ENCODE peak calls at places on chromosomes 13 and 19, in ten cellular contexts. One of them, this sample, is unnamed.

GRCh38 chr19:51158474-51159129 is 16.5 kb downstream of the SIGLEC7 start:
- DNase-seq in neural progenitor cell: peak; percentile 69
- DNase-seq in activated CD4-positive, CD25-positive, alpha-beta regulatory T cell treated with anti-CD3 and anti-CD28 coated beads, Interleukin-2, amount 50 U/mL, for 16 hours: peak; percentile 56
- DNase-seq in stromal cell of bone marrow: no peak
- DNase-seq in ACHN: peak; percentile 37
- DNase-seq in stimulated activated CD4-positive, alpha-beta T cell treated with anti-CD3 and anti-CD28 coated beads, Interleukin-1b, Interleukin-23, amount 100 ng/mL, for 4 hours: peak; percentile 75
- DNase-seq in progenitor cell of endocrine pancreas: peak; percentile 36
- DNase-seq in tibial artery: no peak
- DNase-seq in stimulated activated naive CD4-positive, alpha-beta T cell treated with Interleukin-2 at 50 U/mL for 16 hours: peak; percentile 64
- DNase-seq in AG09319: no peak
- DNase-seq in this sample: peak; percentile 42

GRCh38 chr19:55672418-55672817 is 2.6 kb upstream of the EPN1 start:
- DNase-seq in neural progenitor cell: no peak
- DNase-seq in activated CD4-positive, CD25-positive, alpha-beta regulatory T cell treated with anti-CD3 and anti-CD28 coated beads, Interleukin-2, amount 50 U/mL, for 16 hours: no peak
- DNase-seq in stromal cell of bone marrow: no peak
- DNase-seq in ACHN: no peak
- DNase-seq in stimulated activated CD4-positive, alpha-beta T cell treated with anti-CD3 and anti-CD28 coated beads, Interleukin-1b, Interleukin-23, amount 100 ng/mL, for 4 hours: no peak
- DNase-seq in progenitor cell of endocrine pancreas: no peak
- DNase-seq in tibial artery: no peak
- DNase-seq in stimulated activated naive CD4-positive, alpha-beta T cell treated with Interleukin-2 at 50 U/mL for 16 hours: no peak
- DNase-seq in AG09319: no peak
- DNase-seq in this sample: no peak

GRCh38 chr19:16886305-16886880 is 2.4 kb upstream of the F2RL3 start:
- DNase-seq in neural progenitor cell: no peak
- DNase-seq in activated CD4-positive, CD25-positive, alpha-beta regulatory T cell treated with anti-CD3 and anti-CD28 coated beads, Interleukin-2, amount 50 U/mL, for 16 hours: no peak
- DNase-seq in stromal cell of bone marrow: peak; percentile 17
- DNase-seq in ACHN: no peak
- DNase-seq in stimulated activated CD4-positive, alpha-beta T cell treated with anti-CD3 and anti-CD28 coated beads, Interleukin-1b, Interleukin-23, amount 100 ng/mL, for 4 hours: no peak
- DNase-seq in progenitor cell of endocrine pancreas: no peak
- DNase-seq in tibial artery: no peak
- DNase-seq in stimulated activated naive CD4-positive, alpha-beta T cell treated with Interleukin-2 at 50 U/mL for 16 hours: no peak
- DNase-seq in AG09319: no peak
- DNase-seq in this sample: no peak

GRCh38 chr19:3434630-3435553 is 45.4 kb downstream of the SMIM24 start:
- DNase-seq in neural progenitor cell: peak; percentile 98
- DNase-seq in activated CD4-positive, CD25-positive, alpha-beta regulatory T cell treated with anti-CD3 and anti-CD28 coated beads, Interleukin-2, amount 50 U/mL, for 16 hours: peak; percentile 89
- DNase-seq in stromal cell of bone marrow: peak; percentile 91
- DNase-seq in ACHN: peak; percentile 91
- DNase-seq in stimulated activated CD4-positive, alpha-beta T cell treated with anti-CD3 and anti-CD28 coated beads, Interleukin-1b, Interleukin-23, amount 100 ng/mL, for 4 hours: peak; percentile 96
- DNase-seq in progenitor cell of endocrine pancreas: peak; percentile 90
- DNase-seq in tibial artery: peak; percentile 98
- DNase-seq in stimulated activated naive CD4-positive, alpha-beta T cell treated with Interleukin-2 at 50 U/mL for 16 hours: peak; percentile 95
- DNase-seq in AG09319: peak; percentile 82
- DNase-seq in this sample: peak; percentile 95

GRCh38 chr19:10112037-10112751 is 701 bp downstream of the P2RY11 start:
- DNase-seq in neural progenitor cell: no peak
- DNase-seq in activated CD4-positive, CD25-positive, alpha-beta regulatory T cell treated with anti-CD3 and anti-CD28 coated beads, Interleukin-2, amount 50 U/mL, for 16 hours: no peak
- DNase-seq in stromal cell of bone marrow: no peak
- DNase-seq in ACHN: no peak
- DNase-seq in stimulated activated CD4-positive, alpha-beta T cell treated with anti-CD3 and anti-CD28 coated beads, Interleukin-1b, Interleukin-23, amount 100 ng/mL, for 4 hours: no peak
- DNase-seq in progenitor cell of endocrine pancreas: no peak
- DNase-seq in tibial artery: no peak
- DNase-seq in stimulated activated naive CD4-positive, alpha-beta T cell treated with Interleukin-2 at 50 U/mL for 16 hours: peak; percentile 69
- DNase-seq in AG09319: no peak
- DNase-seq in this sample: peak; percentile 53

GRCh38 chr13:91058066-91058465 is 289.4 kb upstream of the MIR17HG start:
- DNase-seq in neural progenitor cell: peak; percentile 37
- DNase-seq in activated CD4-positive, CD25-positive, alpha-beta regulatory T cell treated with anti-CD3 and anti-CD28 coated beads, Interleukin-2, amount 50 U/mL, for 16 hours: no peak
- DNase-seq in stromal cell of bone marrow: no peak
- DNase-seq in ACHN: peak; percentile 34
- DNase-seq in stimulated activated CD4-positive, alpha-beta T cell treated with anti-CD3 and anti-CD28 coated beads, Interleukin-1b, Interleukin-23, amount 100 ng/mL, for 4 hours: no peak
- DNase-seq in progenitor cell of endocrine pancreas: no peak
- DNase-seq in tibial artery: no peak
- DNase-seq in stimulated activated naive CD4-positive, alpha-beta T cell treated with Interleukin-2 at 50 U/mL for 16 hours: no peak
- DNase-seq in AG09319: no peak
- DNase-seq in this sample: no peak

GRCh38 chr13:42047561-42048322 is 706 bp upstream of the DGKH start:
- DNase-seq in neural progenitor cell: peak; percentile 79
- DNase-seq in activated CD4-positive, CD25-positive, alpha-beta regulatory T cell treated with anti-CD3 and anti-CD28 coated beads, Interleukin-2, amount 50 U/mL, for 16 hours: no peak
- DNase-seq in stromal cell of bone marrow: peak; percentile 36
- DNase-seq in ACHN: peak; percentile 65
- DNase-seq in stimulated activated CD4-positive, alpha-beta T cell treated with anti-CD3 and anti-CD28 coated beads, Interleukin-1b, Interleukin-23, amount 100 ng/mL, for 4 hours: no peak
- DNase-seq in progenitor cell of endocrine pancreas: peak; percentile 15
- DNase-seq in tibial artery: peak; percentile 70
- DNase-seq in stimulated activated naive CD4-positive, alpha-beta T cell treated with Interleukin-2 at 50 U/mL for 16 hours: peak; percentile 34
- DNase-seq in AG09319: no peak
- DNase-seq in this sample: no peak

GRCh38 chr13:108779308-108779707 is 149.9 kb downstream of the MYO16 start:
- DNase-seq in neural progenitor cell: no peak
- DNase-seq in activated CD4-positive, CD25-positive, alpha-beta regulatory T cell treated with anti-CD3 and anti-CD28 coated beads, Interleukin-2, amount 50 U/mL, for 16 hours: no peak
- DNase-seq in stromal cell of bone marrow: no peak
- DNase-seq in ACHN: no peak
- DNase-seq in stimulated activated CD4-positive, alpha-beta T cell treated with anti-CD3 and anti-CD28 coated beads, Interleukin-1b, Interleukin-23, amount 100 ng/mL, for 4 hours: no peak
- DNase-seq in progenitor cell of endocrine pancreas: no peak
- DNase-seq in tibial artery: no peak
- DNase-seq in stimulated activated naive CD4-positive, alpha-beta T cell treated with Interleukin-2 at 50 U/mL for 16 hours: no peak
- DNase-seq in AG09319: no peak
- DNase-seq in this sample: no peak

GRCh38 chr13:47277774-47278173 is 380.9 kb upstream of the HTR2A start:
- DNase-seq in neural progenitor cell: no peak
- DNase-seq in activated CD4-positive, CD25-positive, alpha-beta regulatory T cell treated with anti-CD3 and anti-CD28 coated beads, Interleukin-2, amount 50 U/mL, for 16 hours: no peak
- DNase-seq in stromal cell of bone marrow: no peak
- DNase-seq in ACHN: no peak
- DNase-seq in stimulated activated CD4-positive, alpha-beta T cell treated with anti-CD3 and anti-CD28 coated beads, Interleukin-1b, Interleukin-23, amount 100 ng/mL, for 4 hours: no peak
- DNase-seq in progenitor cell of endocrine pancreas: no peak
- DNase-seq in tibial artery: no peak
- DNase-seq in stimulated activated naive CD4-positive, alpha-beta T cell treated with Interleukin-2 at 50 U/mL for 16 hours: no peak
- DNase-seq in AG09319: no peak
- DNase-seq in this sample: no peak

GRCh38 chr19:47228168-47228936 is 2.6 kb downstream of the BBC3 start:
- DNase-seq in neural progenitor cell: peak; percentile 64
- DNase-seq in activated CD4-positive, CD25-positive, alpha-beta regulatory T cell treated with anti-CD3 and anti-CD28 coated beads, Interleukin-2, amount 50 U/mL, for 16 hours: no peak
- DNase-seq in stromal cell of bone marrow: no peak
- DNase-seq in ACHN: peak; percentile 47
- DNase-seq in stimulated activated CD4-positive, alpha-beta T cell treated with anti-CD3 and anti-CD28 coated beads, Interleukin-1b, Interleukin-23, amount 100 ng/mL, for 4 hours: no peak
- DNase-seq in progenitor cell of endocrine pancreas: peak; percentile 31
- DNase-seq in tibial artery: peak; percentile 76
- DNase-seq in stimulated activated naive CD4-positive, alpha-beta T cell treated with Interleukin-2 at 50 U/mL for 16 hours: no peak
- DNase-seq in AG09319: no peak
- DNase-seq in this sample: peak; percentile 37

GRCh38 chr19:4449826-4450075 is 7.8 kb downstream of the UBXN6 start:
- DNase-seq in neural progenitor cell: no peak
- DNase-seq in activated CD4-positive, CD25-positive, alpha-beta regulatory T cell treated with anti-CD3 and anti-CD28 coated beads, Interleukin-2, amount 50 U/mL, for 16 hours: no peak
- DNase-seq in stromal cell of bone marrow: no peak
- DNase-seq in ACHN: no peak
- DNase-seq in stimulated activated CD4-positive, alpha-beta T cell treated with anti-CD3 and anti-CD28 coated beads, Interleukin-1b, Interleukin-23, amount 100 ng/mL, for 4 hours: no peak
- DNase-seq in progenitor cell of endocrine pancreas: no peak
- DNase-seq in tibial artery: no peak
- DNase-seq in stimulated activated naive CD4-positive, alpha-beta T cell treated with Interleukin-2 at 50 U/mL for 16 hours: no peak
- DNase-seq in AG09319: no peak
- DNase-seq in this sample: no peak

GRCh38 chr13:34750078-34750703 is 191.9 kb upstream of the NBEA start:
- DNase-seq in neural progenitor cell: peak; percentile 57
- DNase-seq in activated CD4-positive, CD25-positive, alpha-beta regulatory T cell treated with anti-CD3 and anti-CD28 coated beads, Interleukin-2, amount 50 U/mL, for 16 hours: no peak
- DNase-seq in stromal cell of bone marrow: no peak
- DNase-seq in ACHN: no peak
- DNase-seq in stimulated activated CD4-positive, alpha-beta T cell treated with anti-CD3 and anti-CD28 coated beads, Interleukin-1b, Interleukin-23, amount 100 ng/mL, for 4 hours: no peak
- DNase-seq in progenitor cell of endocrine pancreas: no peak
- DNase-seq in tibial artery: no peak
- DNase-seq in stimulated activated naive CD4-positive, alpha-beta T cell treated with Interleukin-2 at 50 U/mL for 16 hours: no peak
- DNase-seq in AG09319: no peak
- DNase-seq in this sample: no peak

GRCh38 chr13:30032263-30032662 is 181.8 kb upstream of the UBL3 start:
- DNase-seq in neural progenitor cell: no peak
- DNase-seq in activated CD4-positive, CD25-positive, alpha-beta regulatory T cell treated with anti-CD3 and anti-CD28 coated beads, Interleukin-2, amount 50 U/mL, for 16 hours: no peak
- DNase-seq in stromal cell of bone marrow: no peak
- DNase-seq in ACHN: no peak
- DNase-seq in stimulated activated CD4-positive, alpha-beta T cell treated with anti-CD3 and anti-CD28 coated beads, Interleukin-1b, Interleukin-23, amount 100 ng/mL, for 4 hours: no peak
- DNase-seq in progenitor cell of endocrine pancreas: no peak
- DNase-seq in tibial artery: no peak
- DNase-seq in stimulated activated naive CD4-positive, alpha-beta T cell treated with Interleukin-2 at 50 U/mL for 16 hours: no peak
- DNase-seq in AG09319: no peak
- DNase-seq in this sample: no peak

GRCh38 chr19:13557756-13558398 is 51.6 kb upstream of the CACNA1A start:
- DNase-seq in neural progenitor cell: peak; percentile 57
- DNase-seq in activated CD4-positive, CD25-positive, alpha-beta regulatory T cell treated with anti-CD3 and anti-CD28 coated beads, Interleukin-2, amount 50 U/mL, for 16 hours: no peak
- DNase-seq in stromal cell of bone marrow: no peak
- DNase-seq in ACHN: no peak
- DNase-seq in stimulated activated CD4-positive, alpha-beta T cell treated with anti-CD3 and anti-CD28 coated beads, Interleukin-1b, Interleukin-23, amount 100 ng/mL, for 4 hours: no peak
- DNase-seq in progenitor cell of endocrine pancreas: no peak
- DNase-seq in tibial artery: no peak
- DNase-seq in stimulated activated naive CD4-positive, alpha-beta T cell treated with Interleukin-2 at 50 U/mL for 16 hours: no peak
- DNase-seq in AG09319: no peak
- DNase-seq in this sample: no peak

GRCh38 chr13:110726726-110727125 is 13.2 kb downstream of the ING1 start:
- DNase-seq in neural progenitor cell: no peak
- DNase-seq in activated CD4-positive, CD25-positive, alpha-beta regulatory T cell treated with anti-CD3 and anti-CD28 coated beads, Interleukin-2, amount 50 U/mL, for 16 hours: no peak
- DNase-seq in stromal cell of bone marrow: no peak
- DNase-seq in ACHN: no peak
- DNase-seq in stimulated activated CD4-positive, alpha-beta T cell treated with anti-CD3 and anti-CD28 coated beads, Interleukin-1b, Interleukin-23, amount 100 ng/mL, for 4 hours: peak; percentile 40
- DNase-seq in progenitor cell of endocrine pancreas: no peak
- DNase-seq in tibial artery: no peak
- DNase-seq in stimulated activated naive CD4-positive, alpha-beta T cell treated with Interleukin-2 at 50 U/mL for 16 hours: peak; percentile 54
- DNase-seq in AG09319: no peak
- DNase-seq in this sample: peak; percentile 35

GRCh38 chr13:48636550-48636949 is 17.2 kb upstream of the CYSLTR2 start:
- DNase-seq in neural progenitor cell: no peak
- DNase-seq in activated CD4-positive, CD25-positive, alpha-beta regulatory T cell treated with anti-CD3 and anti-CD28 coated beads, Interleukin-2, amount 50 U/mL, for 16 hours: no peak
- DNase-seq in stromal cell of bone marrow: no peak
- DNase-seq in ACHN: no peak
- DNase-seq in stimulated activated CD4-positive, alpha-beta T cell treated with anti-CD3 and anti-CD28 coated beads, Interleukin-1b, Interleukin-23, amount 100 ng/mL, for 4 hours: no peak
- DNase-seq in progenitor cell of endocrine pancreas: no peak
- DNase-seq in tibial artery: no peak
- DNase-seq in stimulated activated naive CD4-positive, alpha-beta T cell treated with Interleukin-2 at 50 U/mL for 16 hours: no peak
- DNase-seq in AG09319: no peak
- DNase-seq in this sample: no peak

GRCh38 chr19:48154003-48154402 is 16.1 kb downstream of the LIG1 start:
- DNase-seq in neural progenitor cell: no peak
- DNase-seq in activated CD4-positive, CD25-positive, alpha-beta regulatory T cell treated with anti-CD3 and anti-CD28 coated beads, Interleukin-2, amount 50 U/mL, for 16 hours: no peak
- DNase-seq in stromal cell of bone marrow: no peak
- DNase-seq in ACHN: no peak
- DNase-seq in stimulated activated CD4-positive, alpha-beta T cell treated with anti-CD3 and anti-CD28 coated beads, Interleukin-1b, Interleukin-23, amount 100 ng/mL, for 4 hours: no peak
- DNase-seq in progenitor cell of endocrine pancreas: no peak
- DNase-seq in tibial artery: no peak
- DNase-seq in stimulated activated naive CD4-positive, alpha-beta T cell treated with Interleukin-2 at 50 U/mL for 16 hours: no peak
- DNase-seq in AG09319: no peak
- DNase-seq in this sample: no peak

GRCh38 chr19:55545913-55546495 is 661 bp upstream of the SBK3 start:
- DNase-seq in neural progenitor cell: no peak
- DNase-seq in activated CD4-positive, CD25-positive, alpha-beta regulatory T cell treated with anti-CD3 and anti-CD28 coated beads, Interleukin-2, amount 50 U/mL, for 16 hours: no peak
- DNase-seq in stromal cell of bone marrow: no peak
- DNase-seq in ACHN: no peak
- DNase-seq in stimulated activated CD4-positive, alpha-beta T cell treated with anti-CD3 and anti-CD28 coated beads, Interleukin-1b, Interleukin-23, amount 100 ng/mL, for 4 hours: no peak
- DNase-seq in progenitor cell of endocrine pancreas: no peak
- DNase-seq in tibial artery: no peak
- DNase-seq in stimulated activated naive CD4-positive, alpha-beta T cell treated with Interleukin-2 at 50 U/mL for 16 hours: no peak
- DNase-seq in AG09319: no peak
- DNase-seq in this sample: no peak

GRCh38 chr19:18924684-18925213 is 5.2 kb downstream of the DDX49 start:
- DNase-seq in neural progenitor cell: no peak
- DNase-seq in activated CD4-positive, CD25-positive, alpha-beta regulatory T cell treated with anti-CD3 and anti-CD28 coated beads, Interleukin-2, amount 50 U/mL, for 16 hours: no peak
- DNase-seq in stromal cell of bone marrow: no peak
- DNase-seq in ACHN: no peak
- DNase-seq in stimulated activated CD4-positive, alpha-beta T cell treated with anti-CD3 and anti-CD28 coated beads, Interleukin-1b, Interleukin-23, amount 100 ng/mL, for 4 hours: no peak
- DNase-seq in progenitor cell of endocrine pancreas: no peak
- DNase-seq in tibial artery: no peak
- DNase-seq in stimulated activated naive CD4-positive, alpha-beta T cell treated with Interleukin-2 at 50 U/mL for 16 hours: no peak
- DNase-seq in AG09319: no peak
- DNase-seq in this sample: no peak

GRCh38 chr13:27012482-27013197 is 159.0 kb downstream of the USP12 start:
- DNase-seq in neural progenitor cell: no peak
- DNase-seq in activated CD4-positive, CD25-positive, alpha-beta regulatory T cell treated with anti-CD3 and anti-CD28 coated beads, Interleukin-2, amount 50 U/mL, for 16 hours: no peak
- DNase-seq in stromal cell of bone marrow: peak; percentile 81
- DNase-seq in ACHN: no peak
- DNase-seq in stimulated activated CD4-positive, alpha-beta T cell treated with anti-CD3 and anti-CD28 coated beads, Interleukin-1b, Interleukin-23, amount 100 ng/mL, for 4 hours: no peak
- DNase-seq in progenitor cell of endocrine pancreas: no peak
- DNase-seq in tibial artery: no peak
- DNase-seq in stimulated activated naive CD4-positive, alpha-beta T cell treated with Interleukin-2 at 50 U/mL for 16 hours: no peak
- DNase-seq in AG09319: no peak
- DNase-seq in this sample: no peak

GRCh38 chr13:26476111-26476743 is 81.3 kb upstream of the WASF3 start:
- DNase-seq in neural progenitor cell: peak; percentile 52
- DNase-seq in activated CD4-positive, CD25-positive, alpha-beta regulatory T cell treated with anti-CD3 and anti-CD28 coated beads, Interleukin-2, amount 50 U/mL, for 16 hours: no peak
- DNase-seq in stromal cell of bone marrow: no peak
- DNase-seq in ACHN: no peak
- DNase-seq in stimulated activated CD4-positive, alpha-beta T cell treated with anti-CD3 and anti-CD28 coated beads, Interleukin-1b, Interleukin-23, amount 100 ng/mL, for 4 hours: no peak
- DNase-seq in progenitor cell of endocrine pancreas: no peak
- DNase-seq in tibial artery: no peak
- DNase-seq in stimulated activated naive CD4-positive, alpha-beta T cell treated with Interleukin-2 at 50 U/mL for 16 hours: no peak
- DNase-seq in AG09319: no peak
- DNase-seq in this sample: no peak

GRCh38 chr19:43406297-43406696 is 8.4 kb upstream of the TEX101 start:
- DNase-seq in neural progenitor cell: peak; percentile 24
- DNase-seq in activated CD4-positive, CD25-positive, alpha-beta regulatory T cell treated with anti-CD3 and anti-CD28 coated beads, Interleukin-2, amount 50 U/mL, for 16 hours: no peak
- DNase-seq in stromal cell of bone marrow: no peak
- DNase-seq in ACHN: no peak
- DNase-seq in stimulated activated CD4-positive, alpha-beta T cell treated with anti-CD3 and anti-CD28 coated beads, Interleukin-1b, Interleukin-23, amount 100 ng/mL, for 4 hours: no peak
- DNase-seq in progenitor cell of endocrine pancreas: no peak
- DNase-seq in tibial artery: no peak
- DNase-seq in stimulated activated naive CD4-positive, alpha-beta T cell treated with Interleukin-2 at 50 U/mL for 16 hours: no peak
- DNase-seq in AG09319: no peak
- DNase-seq in this sample: no peak

GRCh38 chr13:53201454-53202225 is 173.0 kb downstream of the OLFM4 start:
- DNase-seq in neural progenitor cell: peak; percentile 77
- DNase-seq in activated CD4-positive, CD25-positive, alpha-beta regulatory T cell treated with anti-CD3 and anti-CD28 coated beads, Interleukin-2, amount 50 U/mL, for 16 hours: no peak
- DNase-seq in stromal cell of bone marrow: no peak
- DNase-seq in ACHN: no peak
- DNase-seq in stimulated activated CD4-positive, alpha-beta T cell treated with anti-CD3 and anti-CD28 coated beads, Interleukin-1b, Interleukin-23, amount 100 ng/mL, for 4 hours: no peak
- DNase-seq in progenitor cell of endocrine pancreas: peak; percentile 23
- DNase-seq in tibial artery: no peak
- DNase-seq in stimulated activated naive CD4-positive, alpha-beta T cell treated with Interleukin-2 at 50 U/mL for 16 hours: no peak
- DNase-seq in AG09319: no peak
- DNase-seq in this sample: no peak

GRCh38 chr13:83350569-83350968 is 531.7 kb downstream of the SLITRK1 start:
- DNase-seq in neural progenitor cell: no peak
- DNase-seq in activated CD4-positive, CD25-positive, alpha-beta regulatory T cell treated with anti-CD3 and anti-CD28 coated beads, Interleukin-2, amount 50 U/mL, for 16 hours: no peak
- DNase-seq in stromal cell of bone marrow: peak; percentile 38
- DNase-seq in ACHN: no peak
- DNase-seq in stimulated activated CD4-positive, alpha-beta T cell treated with anti-CD3 and anti-CD28 coated beads, Interleukin-1b, Interleukin-23, amount 100 ng/mL, for 4 hours: no peak
- DNase-seq in progenitor cell of endocrine pancreas: no peak
- DNase-seq in tibial artery: no peak
- DNase-seq in stimulated activated naive CD4-positive, alpha-beta T cell treated with Interleukin-2 at 50 U/mL for 16 hours: no peak
- DNase-seq in AG09319: no peak
- DNase-seq in this sample: no peak

GRCh38 chr19:3459322-3459881 is 20.9 kb downstream of the SMIM24 start:
- DNase-seq in neural progenitor cell: no peak
- DNase-seq in activated CD4-positive, CD25-positive, alpha-beta regulatory T cell treated with anti-CD3 and anti-CD28 coated beads, Interleukin-2, amount 50 U/mL, for 16 hours: no peak
- DNase-seq in stromal cell of bone marrow: peak; percentile 86
- DNase-seq in ACHN: peak; percentile 58
- DNase-seq in stimulated activated CD4-positive, alpha-beta T cell treated with anti-CD3 and anti-CD28 coated beads, Interleukin-1b, Interleukin-23, amount 100 ng/mL, for 4 hours: no peak
- DNase-seq in progenitor cell of endocrine pancreas: no peak
- DNase-seq in tibial artery: peak; percentile 98
- DNase-seq in stimulated activated naive CD4-positive, alpha-beta T cell treated with Interleukin-2 at 50 U/mL for 16 hours: no peak
- DNase-seq in AG09319: peak; percentile 69
- DNase-seq in this sample: no peak

GRCh38 chr13:113369881-113370280 is 6.0 kb upstream of the GRTP1 start:
- DNase-seq in neural progenitor cell: no peak
- DNase-seq in activated CD4-positive, CD25-positive, alpha-beta regulatory T cell treated with anti-CD3 and anti-CD28 coated beads, Interleukin-2, amount 50 U/mL, for 16 hours: no peak
- DNase-seq in stromal cell of bone marrow: no peak
- DNase-seq in ACHN: no peak
- DNase-seq in stimulated activated CD4-positive, alpha-beta T cell treated with anti-CD3 and anti-CD28 coated beads, Interleukin-1b, Interleukin-23, amount 100 ng/mL, for 4 hours: no peak
- DNase-seq in progenitor cell of endocrine pancreas: peak; percentile 2
- DNase-seq in tibial artery: peak; percentile 53
- DNase-seq in stimulated activated naive CD4-positive, alpha-beta T cell treated with Interleukin-2 at 50 U/mL for 16 hours: no peak
- DNase-seq in AG09319: no peak
- DNase-seq in this sample: no peak

GRCh38 chr19:32224371-32225244 is 120.8 kb upstream of the ZNF507 start:
- DNase-seq in neural progenitor cell: peak; percentile 82
- DNase-seq in activated CD4-positive, CD25-positive, alpha-beta regulatory T cell treated with anti-CD3 and anti-CD28 coated beads, Interleukin-2, amount 50 U/mL, for 16 hours: peak; percentile 21
- DNase-seq in stromal cell of bone marrow: peak; percentile 4
- DNase-seq in ACHN: peak; percentile 24
- DNase-seq in stimulated activated CD4-positive, alpha-beta T cell treated with anti-CD3 and anti-CD28 coated beads, Interleukin-1b, Interleukin-23, amount 100 ng/mL, for 4 hours: peak; percentile 60
- DNase-seq in progenitor cell of endocrine pancreas: peak; percentile 62
- DNase-seq in tibial artery: no peak
- DNase-seq in stimulated activated naive CD4-positive, alpha-beta T cell treated with Interleukin-2 at 50 U/mL for 16 hours: peak; percentile 23
- DNase-seq in AG09319: no peak
- DNase-seq in this sample: peak; percentile 19

GRCh38 chr13:74986609-74987008 is 495.4 kb downstream of the TBC1D4 start:
- DNase-seq in neural progenitor cell: no peak
- DNase-seq in activated CD4-positive, CD25-positive, alpha-beta regulatory T cell treated with anti-CD3 and anti-CD28 coated beads, Interleukin-2, amount 50 U/mL, for 16 hours: no peak
- DNase-seq in stromal cell of bone marrow: no peak
- DNase-seq in ACHN: no peak
- DNase-seq in stimulated activated CD4-positive, alpha-beta T cell treated with anti-CD3 and anti-CD28 coated beads, Interleukin-1b, Interleukin-23, amount 100 ng/mL, for 4 hours: no peak
- DNase-seq in progenitor cell of endocrine pancreas: no peak
- DNase-seq in tibial artery: no peak
- DNase-seq in stimulated activated naive CD4-positive, alpha-beta T cell treated with Interleukin-2 at 50 U/mL for 16 hours: no peak
- DNase-seq in AG09319: no peak
- DNase-seq in this sample: no peak

This sample was measured in stimulated activated CD8-positive, alpha-beta memory T cell treated with anti-CD3 and anti-CD28 coated beads, Interleukin-12 subunit alpha, Interleukin-12 subunit beta, amount 100 ng/mL, for 4 hours.